ENCODE peak calls at places on chromosomes 4 and X, in four cellular contexts. One of them, this sample, is unnamed.

GRCh38 chr4:13367244-13367643 is 116.9 kb downstream of the RAB28 start:
- DNase-seq in astrocyte: no peak
- DNase-seq in HS-5: no peak
- DNase-seq in HFF-Myc: no peak
- DNase-seq in this sample: no peak

GRCh38 chr4:143721317-143721716 is 20.8 kb upstream of the FREM3 start:
- DNase-seq in astrocyte: no peak
- DNase-seq in HS-5: peak; percentile 8
- DNase-seq in HFF-Myc: no peak
- DNase-seq in this sample: no peak

GRCh38 chrX:30364229-30364628 is 55.0 kb upstream of the NR0B1 start:
- DNase-seq in astrocyte: no peak
- DNase-seq in HS-5: no peak
- DNase-seq in HFF-Myc: no peak
- DNase-seq in this sample: no peak

GRCh38 chr4:174983128-174983750 is 65.1 kb downstream of the ADAM29 start:
- DNase-seq in astrocyte: no peak
- DNase-seq in HS-5: no peak
- DNase-seq in HFF-Myc: no peak
- DNase-seq in this sample: no peak

GRCh38 chrX:29535212-29536162 is 679.9 kb upstream of the MAGEB2 start:
- DNase-seq in astrocyte: peak; percentile 21
- DNase-seq in HS-5: no peak
- DNase-seq in HFF-Myc: no peak
- DNase-seq in this sample: no peak

GRCh38 chr4:164892018-164892417 is 15.0 kb downstream of the APELA start:
- DNase-seq in astrocyte: no peak
- DNase-seq in HS-5: no peak
- DNase-seq in HFF-Myc: no peak
- DNase-seq in this sample: no peak

GRCh38 chrX:97290199-97290598 is 406.5 kb downstream of the RPA4 start:
- DNase-seq in astrocyte: no peak
- DNase-seq in HS-5: no peak
- DNase-seq in HFF-Myc: no peak
- DNase-seq in this sample: no peak

GRCh38 chr4:32010221-32010620 is 1290.1 kb downstream of the PCDH7 start:
- DNase-seq in astrocyte: no peak
- DNase-seq in HS-5: no peak
- DNase-seq in HFF-Myc: no peak
- DNase-seq in this sample: no peak

GRCh38 chr4:38424171-38424871 is 239.7 kb upstream of the KLF3 start:
- DNase-seq in astrocyte: no peak
- DNase-seq in HS-5: no peak
- DNase-seq in HFF-Myc: no peak
- DNase-seq in this sample: no peak

GRCh38 chr4:103787057-103787456 is 67.3 kb upstream of the TACR3 start:
- DNase-seq in astrocyte: no peak
- DNase-seq in HS-5: no peak
- DNase-seq in HFF-Myc: no peak
- DNase-seq in this sample: no peak

GRCh38 chr4:101818362-101818761 is 27.8 kb downstream of the BANK1 start:
- DNase-seq in astrocyte: peak; percentile 78
- DNase-seq in HS-5: no peak
- DNase-seq in HFF-Myc: no peak
- DNase-seq in this sample: no peak

GRCh38 chr4:6963139-6963611 is 53.5 kb downstream of the TBC1D14 start:
- DNase-seq in astrocyte: no peak
- DNase-seq in HS-5: no peak
- DNase-seq in HFF-Myc: no peak
- DNase-seq in this sample: no peak

GRCh38 chr4:54570822-54571221 is 86.9 kb upstream of the KIT start:
- DNase-seq in astrocyte: no peak
- DNase-seq in HS-5: no peak
- DNase-seq in HFF-Myc: no peak
- DNase-seq in this sample: no peak

GRCh38 chr4:4424499-4425115 is 37.7 kb downstream of the NSG1 start:
- DNase-seq in astrocyte: no peak
- DNase-seq in HS-5: no peak
- DNase-seq in HFF-Myc: no peak
- DNase-seq in this sample: no peak

GRCh38 chr4:88796545-88796944 is 98.9 kb upstream of the NAP1L5 start:
- DNase-seq in astrocyte: no peak
- DNase-seq in HS-5: no peak
- DNase-seq in HFF-Myc: no peak
- DNase-seq in this sample: no peak

GRCh38 chr4:2132438-2132837 is 73.3 kb downstream of the NAT8L start:
- DNase-seq in astrocyte: no peak
- DNase-seq in HS-5: no peak
- DNase-seq in HFF-Myc: no peak
- DNase-seq in this sample: no peak

GRCh38 chr4:159150380-159150779 is 47.5 kb downstream of the RAPGEF2 start:
- DNase-seq in astrocyte: no peak
- DNase-seq in HS-5: no peak
- DNase-seq in HFF-Myc: no peak
- DNase-seq in this sample: no peak

GRCh38 chrX:111888600-111888999 is 12.6 kb downstream of the TRPC5OS start:
- DNase-seq in astrocyte: no peak
- DNase-seq in HS-5: no peak
- DNase-seq in HFF-Myc: no peak
- DNase-seq in this sample: no peak

GRCh38 chr4:121764702-121765367 is at the start of gene SMIM43:
- DNase-seq in astrocyte: no peak
- DNase-seq in HS-5: no peak
- DNase-seq in HFF-Myc: no peak
- DNase-seq in this sample: no peak

GRCh38 chr4:3628868-3629175 is 96.6 kb upstream of the LRPAP1 start:
- DNase-seq in astrocyte: no peak
- DNase-seq in HS-5: no peak
- DNase-seq in HFF-Myc: no peak
- DNase-seq in this sample: no peak

GRCh38 chr4:184053476-184053875 is 148.4 kb downstream of the STOX2 start:
- DNase-seq in astrocyte: no peak
- DNase-seq in HS-5: no peak
- DNase-seq in HFF-Myc: no peak
- DNase-seq in this sample: no peak

GRCh38 chrX:129145898-129146297 is 377.4 kb downstream of the SMARCA1 start:
- DNase-seq in astrocyte: no peak
- DNase-seq in HS-5: no peak
- DNase-seq in HFF-Myc: no peak
- DNase-seq in this sample: no peak

GRCh38 chrX:80354966-80355465 is 65.2 kb upstream of the TENT5D start:
- DNase-seq in astrocyte: no peak
- DNase-seq in HS-5: no peak
- DNase-seq in HFF-Myc: no peak
- DNase-seq in this sample: no peak

This sample was measured in D721Med.